ENCODE peak calls at places on chromosome 16, in four cellular contexts. L, O, Y and A are unnamed samples.

GRCh38 chr16:57620316-57621231 is 7.9 kb upstream of the ADGRG1 start:
- DNase-seq in L (no peak), O (no peak), Y (peak), A (no peak)

GRCh38 chr16:58236231-58236690 is 38.4 kb upstream of the CSNK2A2 start:
- DNase-seq in L (peak), O (peak), Y (peak), A (peak)

GRCh38 chr16:35797811-35798210 is 2338.4 kb downstream of the TP53TG3F start:
- DNase-seq in L (no peak), O (no peak), Y (no peak), A (no peak)

GRCh38 chr16:23504453-23505179 is 5.7 kb downstream of the GGA2 start:
- DNase-seq in L (peak), O (peak), Y (peak), A (peak)

GRCh38 chr16:5056347-5056746 is 9.4 kb downstream of the C16orf89 start:
- DNase-seq in L (no peak), O (peak), Y (peak), A (peak)

GRCh38 chr16:72013888-72014538 is 5.5 kb downstream of the DHODH start:
- DNase-seq in L (no peak), O (no peak), Y (no peak), A (no peak)

GRCh38 chr16:3645504-3646347 is 8.8 kb upstream of the DNASE1 start:
- DNase-seq in L (no peak), O (no peak), Y (peak), A (peak)

GRCh38 chr16:75575976-75576375 is 9.8 kb downstream of the GABARAPL2 start:
- DNase-seq in L (no peak), O (no peak), Y (no peak), A (no peak)

GRCh38 chr16:21037736-21038135 is 112.9 kb downstream of the DNAH3 start:
- DNase-seq in L (no peak), O (no peak), Y (no peak), A (no peak)

GRCh38 chr16:67504190-67505021 is 21.1 kb upstream of the AGRP start:
- DNase-seq in L (no peak), O (no peak), Y (no peak), A (peak)

GRCh38 chr16:868846-869822 is 68.6 kb upstream of the GNG13 start:
- DNase-seq in L (no peak), O (no peak), Y (no peak), A (no peak)

GRCh38 chr16:69501956-69502457 is 63.8 kb upstream of the NFAT5 start:
- DNase-seq in L (no peak), O (no peak), Y (no peak), A (peak)

GRCh38 chr16:84830765-84831384 is 11.1 kb downstream of the CRISPLD2 start:
- DNase-seq in L (no peak), O (no peak), Y (no peak), A (no peak)

GRCh38 chr16:67726106-67727034 is 7.3 kb upstream of the GFOD2 start:
- DNase-seq in L (no peak), O (no peak), Y (no peak), A (peak)

GRCh38 chr16:5633845-5634440 is 536.3 kb upstream of the EEF2KMT start:
- DNase-seq in L (no peak), O (no peak), Y (peak), A (peak)

GRCh38 chr16:14672403-14672971 is 21.6 kb downstream of the PLA2G10 start:
- DNase-seq in L (no peak), O (no peak), Y (no peak), A (no peak)

GRCh38 chr16:11280616-11281522 is at the start of gene PRM1:
- DNase-seq in L (no peak), O (no peak), Y (no peak), A (no peak)